ENCODE peak calls at places on chromosomes 5 and 9, in six cellular contexts. T is colonic mucosa; F is stimulated activated CD4-positive, alpha-beta T cell treated with anti-CD3 and anti-CD28 coated beads, TNF-alpha, amount 100 ng/mL, for 4 hours; V is EL; U is Right ventricle myocardium superior; H is stimulated activated CD8-positive, alpha-beta memory T cell treated with anti-CD3 and anti-CD28 coated beads, Interleukin-4, amount 100 ng/mL, for 24 hours. L is an unnamed sample.

GRCh38 chr5:160290751-160291150 is 21.6 kb downstream of the CCNJL start:
- DNase-seq in T (no peak), F (no peak), V (no peak), U (no peak), H (no peak), L (peak; percentile 9)

GRCh38 chr5:180343110-180343845 is 9.9 kb downstream of the GFPT2 start:
- DNase-seq in T (no peak), F (no peak), V (no peak), U (no peak), H (no peak), L (no peak)

GRCh38 chr9:113853333-113853732 is 22.8 kb upstream of the ZNF618 start:
- DNase-seq in T (no peak), F (no peak), V (no peak), U (no peak), H (no peak), L (peak; percentile 23)

GRCh38 chr5:6356578-6357164 is 21.7 kb downstream of the MED10 start:
- DNase-seq in T (no peak), F (no peak), V (no peak), U (no peak), H (no peak), L (no peak)

GRCh38 chr5:146667633-146668032 is 151.6 kb upstream of the GPR151 start:
- DNase-seq in T (no peak), F (no peak), V (peak; percentile 60), U (no peak), H (no peak), L (no peak)

GRCh38 chr5:151682240-151682639 is 4.5 kb downstream of the SPARC start:
- DNase-seq in T (no peak), F (no peak), V (peak; percentile 72), U (no peak), H (no peak), L (no peak)

GRCh38 chr5:135600971-135601381 is 22.2 kb upstream of the CXCL14 start:
- DNase-seq in T (no peak), F (no peak), V (no peak), U (no peak), H (no peak), L (no peak)

GRCh38 chr5:92687793-92688467 is 893.1 kb downstream of the NR2F1-AS1 start:
- DNase-seq in T (no peak), F (no peak), V (peak; percentile 47), U (no peak), H (no peak), L (no peak)

GRCh38 chr5:116289276-116289675 is 204.5 kb downstream of the COMMD10 start:
- DNase-seq in T (no peak), F (no peak), V (no peak), U (no peak), H (no peak), L (no peak)

GRCh38 chr5:22678886-22679285 is 174.3 kb downstream of the CDH12 start:
- DNase-seq in T (no peak), F (no peak), V (no peak), U (no peak), H (no peak), L (no peak)